ENCODE peak calls at places on chromosomes 1 and 21, in six cellular contexts. V is stimulated activated CD4-positive, alpha-beta T cell treated with anti-CD3 and anti-CD28 coated beads, Interleukin-4, amount 100 ng/mL, for 1 hour; M is CD4-positive, CD25-positive, alpha-beta regulatory T cell; C is testis; Q is psoas muscle; K is fibroblast of lung. T is an unnamed sample.

GRCh38 chr1:201847150-201847549 is 18.2 kb downstream of the IPO9 start:
- DNase-seq in C (no peak), K (no peak), V (no peak), Q (no peak), M (no peak), T (no peak)

GRCh38 chr1:175079338-175079737 is 11.7 kb downstream of the TNN start:
- DNase-seq in C (no peak), K (no peak), Q (no peak), V (no peak), M (no peak), T (no peak)

GRCh38 chr1:6584126-6585080 is 4.6 kb downstream of the ZBTB48 start:
- DNase-seq in Q (no peak), V (no peak), M (no peak), C (no peak), K (no peak), T (no peak)

GRCh38 chr1:12464627-12465056 is 153.4 kb downstream of the DHRS3 start:
- DNase-seq in M (no peak), C (no peak), K (peak), Q (peak), V (no peak), T (no peak)

GRCh38 chr1:183168308-183168707 is 17.8 kb upstream of the LAMC2 start:
- DNase-seq in V (no peak), K (no peak), C (no peak), M (no peak), Q (no peak), T (no peak)

GRCh38 chr1:163035791-163036249 is 33.3 kb upstream of the RGS4 start:
- DNase-seq in C (no peak), Q (no peak), V (no peak), M (no peak), K (peak), T (no peak)

GRCh38 chr1:43666608-43667007 is 16.7 kb downstream of the KDM4A start:
- DNase-seq in K (no peak), V (no peak), M (no peak), C (no peak), Q (no peak), T (no peak)

GRCh38 chr21:45972716-45973474 is 8.7 kb upstream of the COL6A1 start:
- DNase-seq in M (no peak), K (peak), C (peak), V (no peak), Q (peak), T (no peak)

GRCh38 chr1:150514913-150515327 is 632 bp upstream of the FALEC start:
- DNase-seq in C (no peak), M (no peak), Q (no peak), K (no peak), V (no peak), T (no peak)

GRCh38 chr1:3135073-3135745 is 66.2 kb downstream of the PRDM16 start:
- DNase-seq in M (no peak), C (no peak), V (no peak), K (no peak), Q (no peak), T (no peak)

GRCh38 chr1:167713330-167714081 is 8.3 kb upstream of the MPZL1 start:
- DNase-seq in Q (peak), C (peak), V (peak), M (no peak), K (peak), T (peak)

GRCh38 chr1:151058682-151059341 is 610 bp downstream of the CDC42SE1 start:
- DNase-seq in K (peak), V (no peak), C (peak), Q (no peak), M (peak), T (no peak)

GRCh38 chr1:186798960-186799688 is 29.6 kb upstream of the PLA2G4A start:
- DNase-seq in M (no peak), C (no peak), K (no peak), V (no peak), Q (no peak), T (no peak)

GRCh38 chr1:241615043-241615974 is 24.9 kb downstream of the CHML start:
- DNase-seq in M (no peak), C (no peak), Q (no peak), K (peak), V (no peak), T (no peak)

GRCh38 chr21:38804617-38805281 is 980 bp upstream of the ETS2 start:
- DNase-seq in Q (peak), M (no peak), K (peak), V (peak), C (peak), T (peak)

GRCh38 chr1:194024659-194025058 is 838.2 kb upstream of the B3GALT2 start:
- DNase-seq in K (peak), C (no peak), M (no peak), V (no peak), Q (no peak), T (no peak)

GRCh38 chr1:18413906-18414305 is 66.8 kb upstream of the KLHDC7A start:
- DNase-seq in Q (no peak), M (no peak), C (no peak), K (no peak), V (no peak), T (no peak)

GRCh38 chr1:180168786-180169640 is 14.3 kb downstream of the QSOX1 start:
- DNase-seq in M (peak), C (peak), K (no peak), V (peak), Q (peak), T (no peak)

GRCh38 chr1:181327796-181328195 is 155.5 kb upstream of the CACNA1E start:
- DNase-seq in K (no peak), C (no peak), M (no peak), V (no peak), Q (no peak), T (no peak)

GRCh38 chr1:230825061-230825803 is 43.1 kb downstream of the C1orf198 start:
- DNase-seq in K (peak), Q (no peak), M (no peak), C (no peak), V (no peak), T (no peak)

GRCh38 chr21:32233055-32233546 is 45.7 kb downstream of the MIS18A start:
- DNase-seq in C (no peak), Q (no peak), K (peak), V (no peak), M (no peak), T (no peak)

GRCh38 chr1:199948587-199949280 is 78.8 kb upstream of the NR5A2 start:
- DNase-seq in K (peak), C (no peak), M (peak), Q (no peak), V (no peak), T (no peak)

GRCh38 chr21:45419162-45419561 is 14.2 kb downstream of the COL18A1 start:
- DNase-seq in M (no peak), K (no peak), V (no peak), Q (peak), C (no peak), T (no peak)

GRCh38 chr1:221834698-221835538 is 93.0 kb upstream of the DUSP10 start:
- DNase-seq in V (no peak), C (no peak), Q (no peak), M (no peak), K (no peak), T (no peak)

GRCh38 chr1:222713091-222714012 is 988 bp downstream of the BROX start:
- DNase-seq in C (peak), Q (peak), V (peak), M (peak), K (peak), T (peak)

GRCh38 chr1:103112535-103112934 is 4.2 kb upstream of the COL11A1 start:
- DNase-seq in Q (no peak), C (no peak), M (no peak), V (no peak), K (peak), T (no peak)